ENCODE peak calls at places on chromosomes 11 and 22, in four cellular contexts. V, M, B and K are unnamed samples.

GRCh38 chr11:65593518-65594414 is 1.8 kb downstream of the KCNK7 start:
- DNase-seq in V (peak; percentile 96), M (peak; percentile 80), B (no peak), K (peak; percentile 83)

GRCh38 chr11:45026835-45027234 is 76.2 kb upstream of the TP53I11 start:
- DNase-seq in V (no peak), M (no peak), B (no peak), K (no peak)

GRCh38 chr22:23313791-23314567 is 133.7 kb downstream of the BCR start:
- DNase-seq in V (no peak), M (no peak), B (no peak), K (no peak)

GRCh38 chr11:14620027-14620511 is 23.5 kb upstream of the PDE3B start:
- DNase-seq in V (no peak), M (no peak), B (no peak), K (no peak)

GRCh38 chr22:35883028-35883620 is 145.5 kb downstream of the RBFOX2 start:
- DNase-seq in V (no peak), M (no peak), B (no peak), K (no peak)

GRCh38 chr22:48574776-48575566 is 1252.7 kb downstream of the BRD1 start:
- DNase-seq in V (peak; percentile 100), M (peak; percentile 79), B (no peak), K (peak; percentile 98)

GRCh38 chr11:16874275-16874975 is 136.0 kb downstream of the C11orf58 start:
- DNase-seq in V (no peak), M (no peak), B (no peak), K (no peak)

GRCh38 chr22:41524809-41525449 is 19.3 kb downstream of the POLR3H start:
- DNase-seq in V (peak; percentile 73), M (peak; percentile 29), B (no peak), K (no peak)

GRCh38 chr22:37448521-37449150 is 21.4 kb upstream of the ELFN2 start:
- DNase-seq in V (no peak), M (no peak), B (no peak), K (no peak)

GRCh38 chr11:1155274-1155693 is 2.5 kb upstream of the MUC5AC start:
- DNase-seq in V (no peak), M (no peak), B (no peak), K (no peak)

GRCh38 chr11:105609341-105609781 is 512 bp upstream of the GRIA4 start:
- DNase-seq in V (peak; percentile 43), M (peak; percentile 38), B (no peak), K (peak; percentile 29)

GRCh38 chr11:114438303-114438702 is 964 bp upstream of the REXO2 start:
- DNase-seq in V (peak; percentile 18), M (no peak), B (no peak), K (peak; percentile 38)

GRCh38 chr22:38345782-38346181 is 28.5 kb upstream of the CSNK1E start:
- DNase-seq in V (no peak), M (peak; percentile 5), B (no peak), K (peak; percentile 2)

GRCh38 chr22:39306456-39307361 is 12.7 kb downstream of the RPL3 start:
- DNase-seq in V (peak; percentile 88), M (peak; percentile 78), B (no peak), K (peak; percentile 66)

GRCh38 chr11:114019046-114019445 is 40.5 kb upstream of the ZBTB16 start:
- DNase-seq in V (no peak), M (no peak), B (no peak), K (no peak)

GRCh38 chr11:113974741-113975470 is at the start of gene HTR3A:
- DNase-seq in V (peak; percentile 88), M (peak; percentile 63), B (no peak), K (peak; percentile 78)

GRCh38 chr11:2137202-2138071 is 1.8 kb downstream of the IGF2 start:
- DNase-seq in V (peak; percentile 98), M (peak; percentile 77), B (no peak), K (peak; percentile 92)